ENCODE peak calls at places on chromosomes 13 and 19, in ten cellular contexts. D is naive thymus-derived CD4-positive, alpha-beta T cell; K is osteoblast; T is CD4-positive, alpha-beta memory T cell; M is heart left ventricle; R is mesendoderm; F is upper lobe of left lung; Y is body of pancreas; G is OCI-LY7; X is A549. P is an unnamed sample. For H3K4me1, the result is how much of the 10 kb centered on the place peaks cover.

GRCh38 chr19:19823916-19824315 is 2.4 kb upstream of the ZNF506 start:
- DNase-seq in D (no peak), K (no peak), T (no peak), M (no peak), R (no peak), F (no peak), Y (no peak), G (no peak), X (no peak), P (no peak)

GRCh38 chr13:75687145-75687763 is 51.1 kb downstream of the LMO7 start:
- DNase-seq in D (no peak), K (no peak), T (no peak), M (no peak), R (peak), F (no peak), Y (no peak), G (peak), X (no peak), P (no peak)

GRCh38 chr19:4795400-4795799 is 3.9 kb downstream of the FEM1A start:
- DNase-seq in D (no peak), K (no peak), T (no peak), M (no peak), R (no peak), F (no peak), Y (no peak), G (no peak), X (no peak), P (no peak)

GRCh38 chr13:74761794-74762193 is 627.6 kb upstream of the KLF12 start:
- DNase-seq in D (no peak), K (no peak), T (no peak), M (no peak), R (peak), F (no peak), Y (no peak), G (no peak), X (no peak), P (no peak)

GRCh38 chr13:51804295-51805172 is 571 bp upstream of the DHRS12 start:
- DNase-seq in D (no peak), K (peak), T (no peak), M (peak), R (no peak), F (no peak), Y (peak), G (no peak), X (no peak), P (no peak)

GRCh38 chr13:46578590-46578975 is 25.6 kb downstream of the LRCH1 start:
- DNase-seq in D (no peak), K (no peak), T (no peak), M (no peak), R (no peak), F (no peak), Y (no peak), G (no peak), X (no peak), P (no peak)

GRCh38 chr13:80558074-80558473 is 217.1 kb upstream of the SPRY2 start:
- DNase-seq in D (no peak), K (no peak), T (no peak), M (no peak), R (no peak), F (no peak), Y (no peak), G (no peak), X (no peak), P (no peak)

GRCh38 chr13:25881946-25882574 is 169.8 kb downstream of the SHISA2 start:
- DNase-seq in D (no peak), K (no peak), T (no peak), M (no peak), R (peak), F (no peak), Y (no peak), G (no peak), X (no peak), P (peak)

GRCh38 chr19:40831502-40832430 is 18.5 kb downstream of the CYP2A6 start:
- DNase-seq in D (no peak), K (peak), T (no peak), M (no peak), R (no peak), F (no peak), Y (peak), G (no peak), X (peak), P (peak)

GRCh38 chr19:32203161-32203560 is 142.2 kb upstream of the ZNF507 start:
- DNase-seq in D (no peak), K (no peak), T (no peak), M (no peak), R (no peak), F (no peak), Y (no peak), G (no peak), X (no peak), P (no peak)

GRCh38 chr13:101869553-101869952 is 417.1 kb downstream of the ITGBL1 start:
- DNase-seq in D (no peak), K (no peak), T (no peak), M (no peak), R (no peak), F (no peak), Y (no peak), G (no peak), X (no peak), P (no peak)

GRCh38 chr13:79060216-79060615 is 345.8 kb downstream of the RBM26 start:
- DNase-seq in D (no peak), K (no peak), T (no peak), M (no peak), R (peak), F (no peak), Y (no peak), G (no peak), X (no peak), P (no peak)

GRCh38 chr13:66348745-66349720 is 881.1 kb downstream of the PCDH9 start:
- DNase-seq in D (no peak), K (peak), T (no peak), M (peak), R (no peak), F (no peak), Y (peak), G (no peak), X (no peak), P (no peak)

GRCh38 chr19:42695811-42696503 is 44.3 kb downstream of the PSG3 start:
- DNase-seq in D (no peak), K (no peak), T (no peak), M (no peak), R (no peak), F (no peak), Y (no peak), G (no peak), X (no peak), P (no peak)

GRCh38 chr13:38951525-38952313 is 38.9 kb downstream of the STOML3 start:
- DNase-seq in D (no peak), K (no peak), T (no peak), M (no peak), R (no peak), F (no peak), Y (peak), G (no peak), X (no peak), P (no peak)

GRCh38 chr19:19388568-19389555 is 16.6 kb upstream of the GATAD2A start:
- DNase-seq in D (no peak), K (peak), T (no peak), M (no peak), R (peak), F (no peak), Y (no peak), G (no peak), X (no peak), P (no peak)

GRCh38 chr19:40605201-40605971 is 4.2 kb downstream of the LTBP4 start:
- DNase-seq in D (peak), K (peak), T (peak), M (peak), R (peak), F (peak), Y (peak), G (peak), X (peak), P (peak)

GRCh38 chr13:36509369-36509768 is 77.1 kb downstream of the CCNA1 start:
- DNase-seq in D (no peak), K (no peak), T (no peak), M (no peak), R (peak), F (no peak), Y (no peak), G (no peak), X (no peak), P (no peak)

GRCh38 chr19:9836021-9836420 is 903 bp downstream of the PIN1 start:
- DNase-seq in D (no peak), K (no peak), T (no peak), M (no peak), R (no peak), F (no peak), Y (no peak), G (peak), X (no peak), P (no peak)

GRCh38 chr19:9834726-9835506 is at the start of gene PIN1:
- DNase-seq in D (peak), K (peak), T (peak), M (peak), R (peak), F (peak), Y (peak), G (peak), X (peak), P (peak)

GRCh38 chr19:9835507-9835949 is 410 bp downstream of the PIN1 start:
- DNase-seq in D (no peak), K (no peak), T (no peak), M (no peak), R (no peak), F (no peak), Y (no peak), G (no peak), X (no peak), P (no peak)

GRCh38 chr19:9838324-9838723 is 3.2 kb downstream of the PIN1 start:
- DNase-seq in D (no peak), K (no peak), T (no peak), M (no peak), R (no peak), F (peak), Y (no peak), G (no peak), X (no peak), P (no peak)

DNA sequence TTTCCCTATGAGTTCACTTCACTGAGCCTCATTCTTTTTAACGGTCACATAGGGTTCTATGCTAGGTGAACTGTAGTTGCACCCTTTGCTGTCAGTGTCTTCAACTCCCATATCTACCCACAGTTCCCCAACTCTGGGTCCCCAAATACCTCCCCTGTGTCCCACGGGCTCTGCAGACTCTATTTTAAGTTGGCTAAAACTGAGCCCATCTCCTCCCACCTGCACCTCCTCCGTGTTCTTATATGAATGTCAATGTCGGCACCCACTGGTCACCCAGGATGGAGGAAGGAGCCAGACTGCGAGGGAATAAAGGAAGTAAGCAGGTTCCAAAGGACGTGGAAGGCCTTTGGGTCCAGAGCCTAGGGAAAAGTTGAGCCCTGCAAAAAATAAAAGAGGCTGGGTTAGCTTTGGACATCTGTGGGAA is 804 bp upstream of the PIN1 start:
- DNase-seq in D (no peak), K (no peak), T (no peak), M (no peak), R (no peak), F (no peak), Y (no peak), G (no peak), X (no peak), P (no peak)
- H3K4me3 ChIP-seq in D (peak), K (peak), T (no peak), M (no peak), R (no peak), F (peak), Y (no peak), G (peak), X (peak), P (peak)

DNA sequence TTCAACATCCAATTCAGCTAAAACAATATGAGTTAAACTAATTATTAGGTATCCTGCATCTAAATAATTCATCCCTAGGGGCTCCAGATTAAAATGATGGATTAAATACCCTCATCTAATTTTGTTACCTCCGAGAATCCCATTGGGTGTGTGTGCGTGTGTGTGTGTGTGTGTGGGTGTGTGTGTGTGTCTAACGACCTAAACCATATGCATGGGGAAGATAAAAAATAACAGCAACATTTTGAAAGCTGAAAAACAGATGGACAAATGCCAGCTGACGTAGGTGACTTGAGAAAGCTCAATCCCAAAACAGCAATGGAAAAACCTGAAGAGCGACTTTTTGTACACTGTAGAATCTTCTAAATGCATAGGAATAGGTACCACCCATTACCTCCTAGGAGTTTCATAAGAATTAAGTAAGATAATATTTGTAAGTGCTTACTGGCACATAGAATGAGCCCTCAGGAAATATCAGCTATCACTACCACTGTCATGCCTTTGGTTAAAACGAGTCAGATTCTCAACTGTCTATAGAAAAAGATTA is 8.6 kb upstream of the RPL21 start:
- DNase-seq in D (no peak), K (no peak), T (no peak), M (no peak), R (no peak), F (no peak), Y (no peak), G (no peak), X (no peak), P (no peak)
- H3K4me1 ChIP-seq in D (under half), K (under half), T (under half), M (under half), R (under half), F (under half), Y (under half), G (under half), X (under half), P (under half)

GRCh38 chr19:52335768-52336116 is 301 bp upstream of the ZNF610 start:
- DNase-seq in D (no peak), K (no peak), T (no peak), M (no peak), R (no peak), F (no peak), Y (no peak), G (no peak), X (no peak), P (no peak)
- H3K27ac ChIP-seq in D (peak), K (peak), T (peak), M (peak), R (no peak), F (peak), Y (peak), G (no peak), X (no peak), P (no peak)

DNA sequence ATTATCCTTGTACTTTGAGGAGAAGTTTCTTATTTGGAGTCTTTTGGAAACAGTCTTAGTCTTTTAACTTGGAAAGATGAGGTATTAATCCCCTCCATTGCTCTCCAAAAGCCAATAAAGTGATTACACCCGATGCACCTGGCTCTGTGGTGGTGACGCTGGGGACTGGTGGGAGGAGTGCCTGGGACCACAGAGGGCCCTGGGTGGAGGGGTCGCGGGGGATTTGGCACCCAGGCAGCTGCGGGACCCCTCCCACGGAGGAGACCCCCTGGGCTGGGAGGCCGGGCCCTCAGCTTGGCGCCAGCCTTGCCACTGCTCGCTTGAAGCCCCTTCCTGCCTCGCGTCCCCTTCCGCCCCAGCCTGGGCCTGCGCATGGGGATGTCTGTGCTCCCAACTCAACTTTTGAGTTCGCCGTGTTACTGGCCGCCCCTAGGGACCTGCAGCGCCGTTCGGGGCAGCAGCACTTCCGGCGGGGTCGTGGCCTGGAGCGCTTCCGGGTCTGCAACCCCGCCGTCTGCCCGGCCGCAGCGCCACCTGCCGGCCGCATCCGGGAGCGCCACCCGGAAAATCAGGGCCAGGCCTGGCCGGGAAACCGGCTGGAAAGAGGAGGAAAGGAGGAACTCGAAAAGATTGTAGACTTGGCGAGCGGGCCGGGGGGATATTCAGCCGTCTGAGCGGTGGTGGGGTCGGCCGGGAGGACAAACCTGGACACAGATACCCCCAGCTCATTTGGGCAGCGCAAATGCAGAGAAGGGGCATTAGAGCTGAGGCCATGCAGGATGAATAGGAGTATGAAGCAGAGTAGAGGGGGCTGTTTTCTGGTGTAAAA is 8.4 kb downstream of the PEAK3 start:
- DNase-seq in D (peak), K (peak), T (peak), M (peak), R (peak), F (peak), Y (peak), G (peak), X (peak), P (peak)
- H3K4me3 ChIP-seq in D (peak), K (peak), T (no peak), M (no peak), R (no peak), F (peak), Y (no peak), G (peak), X (peak), P (no peak)

P was measured in SJCRH30.